ENCODE peak calls at places on chromosome 20, in eight cellular contexts. N, U, Y, M, V, J, O and W are unnamed samples.

GRCh38 chr20:16929756-16930155 is 181.6 kb downstream of the OTOR start:
- DNase-seq in O (peak), U (no peak), Y (no peak), M (peak), J (no peak), N (no peak), V (no peak), W (no peak)

GRCh38 chr20:54148947-54149764 is 24.6 kb downstream of the CYP24A1 start:
- DNase-seq in U (no peak), V (no peak), J (no peak), N (no peak), Y (no peak), M (no peak), O (no peak), W (peak)

GRCh38 chr20:5797843-5798462 is 47.8 kb downstream of the SHLD1 start:
- DNase-seq in J (no peak), U (no peak), O (no peak), Y (no peak), M (no peak), N (no peak), V (no peak), W (no peak)

GRCh38 chr20:36569847-36570429 is 3.5 kb upstream of the TGIF2 start:
- DNase-seq in Y (no peak), O (peak), J (peak), N (no peak), V (no peak), U (no peak), M (no peak), W (no peak)

GRCh38 chr20:48722737-48723191 is 105.0 kb downstream of the PREX1 start:
- DNase-seq in U (no peak), Y (peak), M (no peak), N (peak), O (no peak), V (no peak), J (no peak), W (no peak)

GRCh38 chr20:51750037-51750769 is 18.0 kb downstream of the ATP9A start:
- DNase-seq in V (no peak), M (peak), U (no peak), N (no peak), J (peak), O (peak), Y (peak), W (peak)

GRCh38 chr20:44969320-44969879 is 3.1 kb downstream of the STK4 start:
- DNase-seq in M (no peak), N (no peak), J (no peak), O (no peak), U (no peak), Y (no peak), V (no peak), W (no peak)

GRCh38 chr20:45685896-45686295 is 15.9 kb upstream of the WFDC11 start:
- DNase-seq in Y (no peak), O (no peak), V (no peak), U (no peak), N (no peak), J (no peak), M (no peak), W (no peak)

GRCh38 chr20:57806975-57807374 is 97.2 kb upstream of the PMEPA1 start:
- DNase-seq in M (no peak), O (no peak), J (no peak), U (no peak), N (no peak), Y (no peak), V (no peak), W (no peak)

GRCh38 chr20:49384437-49385434 is 97.7 kb downstream of the KCNB1 start:
- DNase-seq in N (peak), J (peak), O (no peak), V (no peak), M (no peak), Y (peak), U (peak), W (peak)

GRCh38 chr20:57030611-57031600 is 235.5 kb downstream of the BMP7 start:
- DNase-seq in U (no peak), N (no peak), Y (peak), V (no peak), O (peak), M (peak), J (peak), W (no peak)

GRCh38 chr20:62651285-62652021 is 9.2 kb downstream of the SLCO4A1 start:
- DNase-seq in U (no peak), O (no peak), V (no peak), Y (no peak), J (no peak), M (no peak), N (peak), W (no peak)

GRCh38 chr20:25195962-25196700 is 619 bp downstream of the ENTPD6 start:
- DNase-seq in N (no peak), Y (no peak), O (no peak), J (no peak), M (peak), V (no peak), U (no peak), W (no peak)

GRCh38 chr20:38353298-38353697 is 7.0 kb downstream of the LBP start:
- DNase-seq in Y (no peak), V (no peak), M (no peak), U (no peak), J (no peak), N (no peak), O (no peak), W (no peak)

GRCh38 chr20:44651507-44652373 is at the start of gene ADA:
- DNase-seq in Y (peak), V (no peak), J (peak), O (no peak), N (no peak), U (peak), M (peak), W (peak)